ENCODE peak calls at places on chromosomes 13 and 19, in six cellular contexts. N, E, Z, W, G and I are unnamed samples.

GRCh38 chr13:33152389-33152788 is 133.2 kb downstream of the STARD13 start:
- DNase-seq in N (no peak), E (no peak), Z (no peak), W (no peak), G (no peak), I (no peak)

GRCh38 chr13:76503756-76504155 is 382.4 kb downstream of the KCTD12 start:
- DNase-seq in N (no peak), E (no peak), Z (no peak), W (no peak), G (no peak), I (no peak)

GRCh38 chr19:29622191-29623070 is 16.3 kb downstream of the POP4 start:
- DNase-seq in N (no peak), E (no peak), Z (no peak), W (no peak), G (peak; percentile 11), I (no peak)

GRCh38 chr19:46727036-46727501 is 10.2 kb upstream of the PRKD2 start:
- DNase-seq in N (peak; percentile 63), E (no peak), Z (no peak), W (no peak), G (no peak), I (no peak)

GRCh38 chr13:54953786-54954185 is 1925.2 kb downstream of the OLFM4 start:
- DNase-seq in N (no peak), E (no peak), Z (no peak), W (no peak), G (no peak), I (no peak)

GRCh38 chr19:7953060-7953459 is 9.6 kb upstream of the TIMM44 start:
- DNase-seq in N (no peak), E (no peak), Z (no peak), W (no peak), G (no peak), I (no peak)

GRCh38 chr19:41951686-41952172 is 7.4 kb downstream of the RABAC1 start:
- DNase-seq in N (peak; percentile 86), E (peak; percentile 87), Z (no peak), W (peak; percentile 60), G (peak; percentile 89), I (peak; percentile 87)

GRCh38 chr19:23817519-23817918 is 58.8 kb upstream of the ZNF681 start:
- DNase-seq in N (no peak), E (peak; percentile 52), Z (no peak), W (no peak), G (peak; percentile 28), I (peak; percentile 31)

GRCh38 chr13:28564030-28564429 is 69.1 kb upstream of the FLT1 start:
- DNase-seq in N (no peak), E (no peak), Z (no peak), W (no peak), G (peak; percentile 69), I (no peak)

GRCh38 chr13:98451676-98452105 is 125.2 kb downstream of the STK24 start:
- DNase-seq in N (peak; percentile 92), E (no peak), Z (no peak), W (peak; percentile 44), G (no peak), I (no peak)

GRCh38 chr19:4673216-4673615 is 3.1 kb upstream of the MYDGF start:
- DNase-seq in N (no peak), E (no peak), Z (no peak), W (no peak), G (no peak), I (no peak)

GRCh38 chr19:4664642-4665041 is 5.5 kb downstream of the MYDGF start:
- DNase-seq in N (no peak), E (no peak), Z (no peak), W (no peak), G (no peak), I (no peak)

GRCh38 chr19:4673726-4674125 is 3.6 kb upstream of the MYDGF start:
- DNase-seq in N (no peak), E (no peak), Z (no peak), W (no peak), G (no peak), I (no peak)

GRCh38 chr19:4671182-4671851 is 1.2 kb upstream of the MYDGF start:
- DNase-seq in N (no peak), E (peak; percentile 37), Z (no peak), W (no peak), G (no peak), I (no peak)

GRCh38 chr19:4669723-4670480 is at the start of gene MYDGF:
- DNase-seq in N (peak; percentile 96), E (peak; percentile 89), Z (peak; percentile 96), W (peak; percentile 92), G (peak; percentile 94), I (peak; percentile 94)
- TF ChIP-seq EP300 in N (no peak), E (no peak), Z (no peak), W (no peak), G (no peak), I (no peak)

DNA sequence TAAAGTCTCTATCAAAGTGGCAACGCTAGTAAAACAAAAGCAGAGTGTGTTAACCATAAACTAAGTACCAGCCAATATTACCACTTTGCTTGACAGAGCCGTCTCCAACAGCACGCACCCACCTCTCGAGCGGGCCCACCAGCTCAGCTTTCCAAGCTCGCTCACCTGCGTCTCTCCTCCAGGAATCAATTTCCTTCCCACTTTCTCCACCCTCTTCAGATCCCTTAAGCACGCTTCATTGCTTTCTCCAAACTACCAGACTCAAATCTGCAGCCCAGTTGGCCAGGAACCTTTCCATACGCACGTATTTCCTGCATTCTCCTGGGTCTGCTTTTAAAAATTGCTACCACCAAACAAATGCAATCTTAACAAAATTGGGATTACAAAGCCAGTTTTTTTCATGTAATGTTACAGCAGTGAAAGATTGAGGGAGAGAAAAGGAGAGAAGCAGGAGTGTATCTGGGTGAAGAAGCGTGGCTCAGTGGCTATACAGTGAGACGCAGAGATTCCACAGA is 1.5 kb downstream of the ENOX1 start:
- DNase-seq in N (no peak), E (no peak), Z (no peak), W (no peak), G (no peak), I (no peak)
- H3K4me3 ChIP-seq in N (peak overlapping the region; percentile 84), E (peak overlapping the region; percentile 60), Z (peak overlapping the region; percentile 78), W (peak overlapping the region; percentile 85), G (no peak overlapping the region), I (peak overlapping the region; percentile 74)

GRCh38 chr13:113349050-113349449 is 14.9 kb downstream of the GRTP1 start:
- DNase-seq in N (peak; percentile 7), E (no peak), Z (no peak), W (no peak), G (no peak), I (no peak)
- TF ChIP-seq CTCF in N (no peak), E (no peak), Z (no peak), W (no peak), G (no peak), I (no peak)

GRCh38 chr13:94195715-94196114 is 283.8 kb downstream of the DCT start:
- DNase-seq in N (no peak), E (no peak), Z (no peak), W (no peak), G (no peak), I (no peak)
- TF ChIP-seq EP300 in N (no peak), E (no peak), Z (no peak), W (no peak), G (no peak), I (no peak)

GRCh38 chr13:20340759-20341161 is 108.6 kb upstream of the GJB6 start:
- DNase-seq in N (no peak), E (no peak), Z (no peak), W (no peak), G (no peak), I (no peak)

GRCh38 chr13:20342326-20342725 is 110.2 kb upstream of the GJB6 start:
- DNase-seq in N (no peak), E (no peak), Z (no peak), W (no peak), G (no peak), I (no peak)

GRCh38 chr13:20336761-20337160 is 104.6 kb upstream of the GJB6 start:
- DNase-seq in N (no peak), E (no peak), Z (no peak), W (no peak), G (no peak), I (no peak)

GRCh38 chr13:20337894-20338551 is 105.9 kb upstream of the GJB6 start:
- DNase-seq in N (no peak), E (no peak), Z (no peak), W (no peak), G (no peak), I (no peak)

GRCh38 chr13:20340136-20340758 is 108.1 kb upstream of the GJB6 start:
- DNase-seq in N (no peak), E (no peak), Z (no peak), W (no peak), G (no peak), I (no peak)
- H3K4me3 ChIP-seq in N (no peak overlapping the region), E (no peak overlapping the region), Z (no peak overlapping the region), W (no peak overlapping the region), G (no peak overlapping the region), I (no peak overlapping the region)

GRCh38 chr19:37172368-37173366 is at the start of gene ZNF585A:
- DNase-seq in N (peak; percentile 95), E (peak; percentile 100), Z (peak; percentile 97), W (peak; percentile 87), G (peak; percentile 92), I (peak; percentile 93)
- TF ChIP-seq CTCF in N (no peak), E (no peak), Z (peak; percentile 31), W (no peak), G (peak; percentile 29), I (no peak)

DNA sequence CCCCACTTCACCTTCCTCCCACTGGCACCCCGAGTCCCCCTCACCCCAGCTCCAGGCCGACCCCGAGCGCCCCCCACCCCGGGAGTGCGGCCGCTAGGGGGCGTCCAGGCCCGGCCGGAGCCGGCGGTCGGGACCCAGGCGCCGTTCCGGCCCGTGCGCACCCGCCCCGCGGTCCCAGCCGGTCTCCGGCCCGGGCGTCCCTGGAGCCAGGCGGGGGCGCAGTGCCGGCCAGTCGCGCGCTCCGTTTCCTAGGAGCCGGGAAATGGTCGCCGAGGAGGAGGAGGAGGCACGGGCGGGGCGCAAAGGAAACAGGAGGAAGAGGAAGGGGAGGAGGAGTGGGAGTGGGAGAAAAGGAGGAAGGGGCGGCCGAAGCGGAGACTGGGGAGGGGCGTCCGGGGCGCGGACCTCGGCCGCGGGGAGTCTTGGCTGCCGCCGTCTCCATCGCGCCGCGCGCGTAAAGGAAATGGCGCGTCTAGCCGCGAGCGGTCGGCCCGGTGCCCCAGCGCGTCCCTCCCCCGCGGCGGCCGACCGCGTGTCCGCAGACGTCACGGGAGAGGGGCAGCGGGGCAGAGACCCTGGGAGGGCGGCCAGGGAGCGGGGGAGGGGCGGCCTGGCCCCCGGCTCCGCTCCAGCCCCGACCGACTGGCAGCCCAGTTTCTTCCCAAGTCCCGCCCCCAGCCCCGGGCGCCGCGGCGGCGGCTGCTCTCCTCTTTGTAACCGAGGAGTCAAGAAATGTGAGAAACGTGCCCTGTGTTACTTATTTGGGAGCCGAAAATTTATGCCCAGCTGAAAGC is 1.1 kb upstream of the KCTD15 start:
- DNase-seq in N (peak; percentile 88), E (peak; percentile 96), Z (no peak), W (peak; percentile 89), G (peak; percentile 82), I (peak; percentile 85)
- TF ChIP-seq EP300 in N (no peak), E (peak; percentile 34), Z (no peak), W (peak; percentile 44), G (no peak), I (no peak)